ENCODE peak calls at places on chromosomes 4 and X, in seven cellular contexts. Y is stimulated activated CD8-positive, alpha-beta memory T cell treated with anti-CD3 and anti-CD28 coated beads, Interleukin-4, amount 100 ng/mL, for 4 hours; S is HFF-Myc; Z is AG04450; T is activated CD4-positive, alpha-beta T cell treated with anti-CD3 and anti-CD28 coated beads for 1 hour; U is A549; C is D341Med. K is an unnamed sample.

GRCh38 chr4:41327770-41328169 is 71.0 kb downstream of the UCHL1 start:
- DNase-seq in Y (no peak), S (no peak), Z (no peak), T (no peak), U (no peak), C (no peak), K (no peak)

GRCh38 chr4:106444557-106444956 is 76.0 kb upstream of the GIMD1 start:
- DNase-seq in Y (no peak), S (peak), Z (no peak), T (no peak), U (no peak), C (no peak), K (no peak)

GRCh38 chr4:23161787-23162186 is 469.1 kb downstream of the GBA3 start:
- DNase-seq in Y (no peak), S (no peak), Z (no peak), T (no peak), U (no peak), C (no peak), K (no peak)

GRCh38 chrX:64389489-64389888 is 5.8 kb downstream of the MTMR8 start:
- DNase-seq in Y (no peak), S (no peak), Z (no peak), T (no peak), U (no peak), C (no peak), K (no peak)

GRCh38 chr4:24917076-24917856 is 4.4 kb upstream of the CCDC149 start:
- DNase-seq in Y (no peak), S (no peak), Z (no peak), T (no peak), U (no peak), C (no peak), K (no peak)

GRCh38 chr4:94528792-94529451 is 77.2 kb downstream of the PDLIM5 start:
- DNase-seq in Y (no peak), S (no peak), Z (no peak), T (no peak), U (no peak), C (no peak), K (no peak)

GRCh38 chrX:39972340-39972739 is 125.4 kb downstream of the BCOR start:
- DNase-seq in Y (no peak), S (no peak), Z (no peak), T (no peak), U (no peak), C (no peak), K (no peak)

GRCh38 chr4:173434226-173434625 is 35.3 kb upstream of the SCRG1 start:
- DNase-seq in Y (no peak), S (no peak), Z (no peak), T (no peak), U (no peak), C (no peak), K (no peak)

GRCh38 chrX:36019164-36019563 is 99.6 kb downstream of the CFAP47 start:
- DNase-seq in Y (no peak), S (no peak), Z (no peak), T (no peak), U (no peak), C (no peak), K (no peak)

GRCh38 chrX:2689773-2690666 is 1.1 kb upstream of the CD99 start:
- DNase-seq in Y (no peak), S (no peak), Z (no peak), T (no peak), U (no peak), C (peak), K (no peak)

GRCh38 chr4:105130945-105131344 is 15.7 kb upstream of the TET2 start:
- DNase-seq in Y (no peak), S (no peak), Z (no peak), T (no peak), U (no peak), C (no peak), K (no peak)